ENCODE peak calls at places on chromosomes 16 and 17, in nine cellular contexts. U is fibroblast of villous mesenchyme, H is GM13976, N is A549, J is fibroblast of mammary gland, M is transverse colon, K is nephron progenitor cell, Y is RWPE1, X is lower leg skin. S is an unnamed sample.

GRCh38 chr17:46150216-46150963 is 42.8 kb downstream of the KANSL1 start:
- DNase-seq in U (no peak), H (no peak), N (no peak), J (no peak), M (no peak), K (no peak), Y (no peak), X (no peak), S (no peak)

GRCh38 chr16:3266873-3267537 is 10.6 kb upstream of the MEFV start:
- DNase-seq in U (peak; percentile 30), H (no peak), N (peak; percentile 61), J (peak; percentile 47), M (no peak), K (no peak), Y (no peak), X (no peak), S (peak; percentile 53)

GRCh38 chr16:85232369-85233142 is 120.3 kb upstream of the CIBAR2 start:
- DNase-seq in U (no peak), H (no peak), N (no peak), J (no peak), M (no peak), K (no peak), Y (no peak), X (no peak), S (no peak)

GRCh38 chr16:11464241-11464640 is 119.0 kb downstream of the RMI2 start:
- DNase-seq in U (no peak), H (no peak), N (no peak), J (no peak), M (no peak), K (no peak), Y (no peak), X (no peak), S (no peak)

GRCh38 chr17:7886227-7887037 is 2.2 kb upstream of the CHD3 start:
- DNase-seq in U (peak; percentile 33), H (peak; percentile 54), N (peak; percentile 51), J (no peak), M (peak; percentile 51), K (peak; percentile 43), Y (no peak), X (peak; percentile 92), S (peak; percentile 28)

GRCh38 chr16:86664518-86665318 is 86.4 kb downstream of the FOXL1 start:
- DNase-seq in U (peak; percentile 90), H (no peak), N (peak; percentile 95), J (peak; percentile 100), M (peak; percentile 67), K (no peak), Y (peak; percentile 86), X (peak; percentile 78), S (peak; percentile 87)

GRCh38 chr16:54430491-54431030 is 144.0 kb upstream of the IRX3 start:
- DNase-seq in U (peak; percentile 77), H (no peak), N (no peak), J (peak; percentile 88), M (no peak), K (no peak), Y (no peak), X (no peak), S (peak; percentile 58)

GRCh38 chr17:77501101-77501566 is 360.4 kb downstream of the SEC14L1 start:
- DNase-seq in U (no peak), H (peak; percentile 43), N (peak; percentile 57), J (peak; percentile 32), M (peak; percentile 6), K (peak; percentile 35), Y (no peak), X (peak; percentile 74), S (peak; percentile 45)

GRCh38 chr16:7086842-7087616 is 245.6 kb upstream of the RBFOX1 start:
- DNase-seq in U (no peak), H (no peak), N (peak; percentile 21), J (no peak), M (no peak), K (peak; percentile 69), Y (no peak), X (no peak), S (no peak)

GRCh38 chr16:66924527-66925321 is 611 bp downstream of the RRAD start:
- DNase-seq in U (no peak), H (peak; percentile 87), N (no peak), J (no peak), M (peak; percentile 67), K (peak; percentile 78), Y (no peak), X (no peak), S (no peak)

GRCh38 chr17:76276069-76276431 is 10.9 kb downstream of the UBALD2 start:
- DNase-seq in U (no peak), H (no peak), N (no peak), J (no peak), M (no peak), K (no peak), Y (no peak), X (no peak), S (no peak)

GRCh38 chr16:66587881-66588600 is 8.8 kb downstream of the CMTM2 start:
- DNase-seq in U (no peak), H (no peak), N (no peak), J (no peak), M (no peak), K (no peak), Y (no peak), X (no peak), S (no peak)

GRCh38 chr17:60103957-60104356 is 25.2 kb upstream of the HEATR6 start:
- DNase-seq in U (no peak), H (no peak), N (no peak), J (no peak), M (no peak), K (no peak), Y (no peak), X (no peak), S (no peak)

GRCh38 chr17:60098578-60098977 is 19.9 kb upstream of the HEATR6 start:
- DNase-seq in U (no peak), H (no peak), N (no peak), J (no peak), M (no peak), K (no peak), Y (no peak), X (no peak), S (no peak)

GRCh38 chr17:60106377-60107059 is 27.8 kb upstream of the HEATR6 start:
- DNase-seq in U (peak; percentile 52), H (no peak), N (no peak), J (peak; percentile 64), M (no peak), K (no peak), Y (no peak), X (no peak), S (peak; percentile 51)

GRCh38 chr17:60107526-60108257 is 29.0 kb upstream of the HEATR6 start:
- DNase-seq in U (peak; percentile 44), H (no peak), N (peak; percentile 55), J (peak; percentile 28), M (no peak), K (no peak), Y (no peak), X (no peak), S (peak; percentile 56)

DNA sequence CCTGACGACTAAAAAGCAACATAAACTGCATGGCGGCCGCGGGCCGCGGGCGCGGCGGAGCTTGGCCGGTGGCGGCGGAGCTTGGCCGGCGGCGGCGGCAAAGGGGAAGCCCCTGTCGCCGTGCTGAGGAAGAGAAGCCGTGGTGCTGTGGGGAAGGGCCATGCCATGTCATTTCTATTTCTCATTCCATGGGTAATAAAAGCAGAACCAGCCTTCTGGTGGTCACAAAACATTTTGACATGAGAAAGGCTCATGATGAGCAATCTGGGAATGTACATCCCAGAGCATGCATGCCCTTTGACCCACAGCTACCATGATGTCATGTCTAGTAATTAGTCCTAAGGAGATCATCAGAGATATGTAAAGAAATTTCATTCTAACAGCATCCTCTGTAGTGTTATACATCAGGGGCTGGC is 23.9 kb upstream of the HEATR6 start:
- DNase-seq in U (peak; percentile 78), H (no peak), N (peak; percentile 35), J (peak; percentile 71), M (peak; percentile 37), K (no peak), Y (no peak), X (no peak), S (peak; percentile 66)
- TF ChIP-seq CTCF in U (no peak), H (no peak), N (no peak), J (no peak), M (no peak), K (no peak), Y (no peak), X (no peak), S (no peak)

GRCh38 chr16:62201911-62202310 is 165.7 kb upstream of the CDH8 start:
- DNase-seq in U (no peak), H (no peak), N (no peak), J (no peak), M (no peak), K (no peak), Y (no peak), X (no peak), S (no peak)

GRCh38 chr16:62208934-62209333 is 172.7 kb upstream of the CDH8 start:
- DNase-seq in U (no peak), H (no peak), N (no peak), J (no peak), M (no peak), K (no peak), Y (no peak), X (no peak), S (no peak)

GRCh38 chr16:62205459-62205858 is 169.2 kb upstream of the CDH8 start:
- DNase-seq in U (no peak), H (no peak), N (no peak), J (no peak), M (no peak), K (no peak), Y (no peak), X (no peak), S (no peak)
- TF ChIP-seq CTCF in U (no peak), H (no peak), N (no peak), J (no peak), M (no peak), K (no peak), Y (no peak), X (no peak), S (no peak)

DNA sequence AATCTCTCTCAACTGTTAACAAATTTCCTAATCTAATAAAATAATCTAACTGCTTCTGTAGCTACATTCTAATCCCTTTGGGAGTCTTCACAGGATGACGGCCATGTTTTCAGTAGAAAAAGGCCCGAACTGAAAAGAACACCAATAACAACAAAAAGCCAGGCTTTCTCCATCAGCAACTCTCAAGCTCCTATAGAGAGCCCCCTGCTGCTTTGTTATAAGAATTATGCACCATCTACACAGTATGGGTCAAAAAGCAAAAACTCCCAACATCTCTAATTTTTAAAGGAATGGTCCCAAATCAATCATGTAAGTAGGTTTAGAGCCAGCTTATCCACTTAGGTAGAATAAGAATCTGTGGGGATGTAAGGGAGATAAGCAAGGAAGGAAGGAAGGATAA is 163.6 kb upstream of the C17orf78 start:
- DNase-seq in U (peak; percentile 13), H (no peak), N (no peak), J (peak; percentile 11), M (no peak), K (no peak), Y (no peak), X (no peak), S (peak; percentile 59)
- TF ChIP-seq CTCF in U (peak; percentile 42), H (no peak), N (no peak), J (peak; percentile 13), M (no peak), K (no peak), Y (no peak), X (no peak), S (peak; percentile 52)

DNA sequence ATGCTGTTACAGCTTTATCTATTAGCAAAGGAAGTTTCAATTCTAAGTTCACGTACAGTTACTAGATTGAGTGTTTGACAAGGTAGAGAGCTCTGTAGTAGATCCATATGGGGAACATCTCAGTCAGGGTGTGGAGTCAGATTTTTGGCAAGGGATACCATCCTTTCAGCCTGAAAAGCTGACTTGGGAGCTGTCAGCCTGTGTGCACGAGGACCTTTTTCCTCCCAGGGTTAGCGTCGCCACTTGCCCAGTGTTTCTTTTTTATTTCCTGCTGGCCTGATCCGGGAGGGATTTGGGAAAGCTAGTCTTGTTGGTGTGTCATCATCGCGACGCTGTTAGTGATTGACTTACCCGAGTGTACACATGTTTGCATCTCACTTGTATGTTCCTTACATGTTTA is 29.5 kb downstream of the WWOX start:
- DNase-seq in U (peak; percentile 13), H (no peak), N (no peak), J (peak; percentile 8), M (no peak), K (no peak), Y (no peak), X (no peak), S (no peak)
- TF ChIP-seq CTCF in U (no peak), H (no peak), N (no peak), J (no peak), M (no peak), K (no peak), Y (no peak), X (no peak), S (no peak)

S was measured in choroid plexus epithelial cell.